ENCODE peak calls at places on chromosomes 5 and 9, in six cellular contexts. One of them, this sample, is unnamed. For H3K27me3 and H3K4me1, the result is how much of the 10 kb centered on the place peaks cover.

GRCh38 chr9:89746385-89747116 is 141.7 kb downstream of the GADD45G start:
- DNase-seq in adrenal gland: no peak
- DNase-seq in right cardiac atrium: peak
- DNase-seq in breast epithelium: no peak
- DNase-seq in psoas muscle: peak
- DNase-seq in sigmoid colon: peak
- DNase-seq in this sample: peak

GRCh38 chr5:139482050-139482889 is at the start of gene STING1:
- DNase-seq in right cardiac atrium: peak
- DNase-seq in breast epithelium: peak
- DNase-seq in adrenal gland: peak
- DNase-seq in sigmoid colon: peak
- DNase-seq in psoas muscle: peak
- DNase-seq in this sample: peak

GRCh38 chr9:138046641-138047301 is 169.2 kb downstream of the CACNA1B start:
- DNase-seq in psoas muscle: no peak
- DNase-seq in breast epithelium: peak
- DNase-seq in sigmoid colon: peak
- DNase-seq in right cardiac atrium: peak
- DNase-seq in adrenal gland: no peak
- DNase-seq in this sample: peak

GRCh38 chr9:14674630-14675029 is 18.6 kb downstream of the ZDHHC21 start:
- DNase-seq in right cardiac atrium: no peak
- DNase-seq in sigmoid colon: no peak
- DNase-seq in breast epithelium: no peak
- DNase-seq in adrenal gland: no peak
- DNase-seq in psoas muscle: no peak
- DNase-seq in this sample: no peak

GRCh38 chr5:42993516-42994284 is 46.4 kb downstream of the ANXA2R start:
- DNase-seq in breast epithelium: no peak
- DNase-seq in psoas muscle: no peak
- DNase-seq in right cardiac atrium: no peak
- DNase-seq in adrenal gland: peak
- DNase-seq in sigmoid colon: no peak
- DNase-seq in this sample: no peak

GRCh38 chr9:20054734-20055133 is 265.9 kb upstream of the SLC24A2 start:
- DNase-seq in right cardiac atrium: no peak
- DNase-seq in sigmoid colon: no peak
- DNase-seq in adrenal gland: no peak
- DNase-seq in psoas muscle: no peak
- DNase-seq in breast epithelium: no peak
- DNase-seq in this sample: no peak

GRCh38 chr5:131899686-131900085 is 45.8 kb downstream of the MEIKIN start:
- DNase-seq in psoas muscle: no peak
- DNase-seq in sigmoid colon: no peak
- DNase-seq in breast epithelium: no peak
- DNase-seq in adrenal gland: no peak
- DNase-seq in right cardiac atrium: no peak
- DNase-seq in this sample: no peak

GRCh38 chr9:78122631-78123030 is 91.0 kb upstream of the GNAQ start:
- DNase-seq in psoas muscle: no peak
- DNase-seq in right cardiac atrium: no peak
- DNase-seq in adrenal gland: no peak
- DNase-seq in breast epithelium: no peak
- DNase-seq in sigmoid colon: no peak
- DNase-seq in this sample: no peak

GRCh38 chr5:124139995-124140394 is 606.4 kb downstream of the ZNF608 start:
- DNase-seq in right cardiac atrium: no peak
- DNase-seq in sigmoid colon: no peak
- DNase-seq in breast epithelium: no peak
- DNase-seq in adrenal gland: no peak
- DNase-seq in psoas muscle: no peak
- DNase-seq in this sample: no peak

DNA sequence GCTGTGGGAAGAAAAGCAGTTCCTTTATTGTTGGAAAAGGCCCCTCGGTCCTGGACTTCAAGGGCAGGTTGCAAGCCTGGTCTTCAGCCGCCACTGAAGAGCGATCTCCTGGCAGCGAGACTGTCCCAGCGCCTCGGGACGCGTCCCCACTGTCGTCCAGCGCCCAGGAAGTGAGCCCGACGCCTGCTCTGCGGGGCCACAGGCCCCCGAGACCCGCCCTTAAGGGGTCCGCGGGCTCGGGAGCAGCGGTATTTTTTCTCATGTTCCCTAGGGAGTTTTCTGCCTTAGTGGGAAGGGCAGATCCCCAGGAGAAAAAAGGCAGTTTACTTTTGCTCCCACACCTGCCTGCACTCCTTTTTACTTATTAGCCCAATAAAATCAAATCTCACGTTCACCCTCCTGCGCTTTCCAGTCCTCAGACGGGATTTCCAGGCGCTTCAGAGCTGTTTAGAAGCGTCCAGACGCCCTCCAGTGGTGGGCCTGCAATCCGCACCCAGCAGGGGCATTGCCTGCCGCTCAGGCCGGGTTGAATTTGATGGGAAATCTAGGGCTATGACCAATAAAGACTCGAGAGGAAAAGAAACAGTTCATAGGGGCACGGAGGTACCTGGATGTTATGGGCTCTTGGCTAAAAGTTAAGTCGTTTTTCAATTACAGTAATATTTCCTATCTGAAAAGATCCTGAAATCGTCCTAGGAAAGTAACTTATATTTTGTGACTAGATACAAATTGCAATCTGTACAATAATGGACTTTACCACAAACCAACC is 2.8 kb upstream of the EFNA5 start:
- DNase-seq in right cardiac atrium: peak
- DNase-seq in sigmoid colon: peak
- DNase-seq in adrenal gland: peak
- DNase-seq in psoas muscle: peak
- DNase-seq in breast epithelium: peak
- DNase-seq in this sample: peak
- H3K27me3 ChIP-seq in right cardiac atrium: under half
- H3K27me3 ChIP-seq in sigmoid colon: under half
- H3K27me3 ChIP-seq in adrenal gland: under half
- H3K27me3 ChIP-seq in psoas muscle: under half
- H3K27me3 ChIP-seq in breast epithelium: under half
- H3K27me3 ChIP-seq in this sample: under half

GRCh38 chr5:85069659-85070640 is 685.3 kb upstream of the EDIL3 start:
- DNase-seq in adrenal gland: no peak
- DNase-seq in breast epithelium: no peak
- DNase-seq in psoas muscle: no peak
- DNase-seq in right cardiac atrium: peak
- DNase-seq in sigmoid colon: no peak
- DNase-seq in this sample: no peak
- H3K4me1 ChIP-seq in adrenal gland: under half
- H3K4me1 ChIP-seq in breast epithelium: under half
- H3K4me1 ChIP-seq in psoas muscle: under half
- H3K4me1 ChIP-seq in right cardiac atrium: under half
- H3K4me1 ChIP-seq in sigmoid colon: under half
- H3K4me1 ChIP-seq in this sample: under half

GRCh38 chr9:99103505-99103904 is 1.4 kb upstream of the TGFBR1 start:
- DNase-seq in breast epithelium: no peak
- DNase-seq in sigmoid colon: no peak
- DNase-seq in right cardiac atrium: no peak
- DNase-seq in psoas muscle: no peak
- DNase-seq in adrenal gland: peak
- DNase-seq in this sample: no peak

GRCh38 chr9:99103909-99104458 is 929 bp upstream of the TGFBR1 start:
- DNase-seq in sigmoid colon: no peak
- DNase-seq in breast epithelium: no peak
- DNase-seq in psoas muscle: no peak
- DNase-seq in right cardiac atrium: peak
- DNase-seq in adrenal gland: no peak
- DNase-seq in this sample: peak

GRCh38 chr9:99103054-99103453 is 1.9 kb upstream of the TGFBR1 start:
- DNase-seq in adrenal gland: no peak
- DNase-seq in right cardiac atrium: no peak
- DNase-seq in sigmoid colon: no peak
- DNase-seq in breast epithelium: no peak
- DNase-seq in psoas muscle: no peak
- DNase-seq in this sample: no peak

GRCh38 chr9:99101271-99101670 is 3.6 kb upstream of the TGFBR1 start:
- DNase-seq in adrenal gland: no peak
- DNase-seq in psoas muscle: no peak
- DNase-seq in right cardiac atrium: no peak
- DNase-seq in breast epithelium: no peak
- DNase-seq in sigmoid colon: no peak
- DNase-seq in this sample: no peak

DNA sequence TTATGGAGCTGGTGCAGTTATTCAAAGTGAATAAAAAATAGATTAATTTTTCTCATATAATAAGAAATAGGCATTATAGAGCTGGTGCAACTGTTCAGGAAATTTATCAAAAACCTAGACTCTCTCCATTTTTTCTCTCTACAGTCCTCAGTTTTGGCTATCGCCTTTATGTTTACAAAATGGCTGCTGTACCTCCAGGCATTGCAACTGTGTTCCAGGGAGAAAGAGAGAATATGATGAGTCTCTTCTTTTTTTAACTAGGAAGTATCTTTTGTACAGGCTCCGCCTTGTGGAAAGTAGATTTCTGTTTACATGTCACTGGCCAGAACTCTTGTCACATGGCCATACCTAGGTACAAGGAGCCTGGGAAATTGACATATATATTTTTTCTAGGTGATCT is 3.1 kb upstream of the TGFBR1 start:
- DNase-seq in breast epithelium: no peak
- DNase-seq in sigmoid colon: no peak
- DNase-seq in adrenal gland: no peak
- DNase-seq in psoas muscle: no peak
- DNase-seq in right cardiac atrium: no peak
- DNase-seq in this sample: no peak
- H3K27ac ChIP-seq in breast epithelium: no peak
- H3K27ac ChIP-seq in sigmoid colon: peak
- H3K27ac ChIP-seq in adrenal gland: no peak
- H3K27ac ChIP-seq in psoas muscle: no peak
- H3K27ac ChIP-seq in right cardiac atrium: no peak
- H3K27ac ChIP-seq in this sample: no peak

GRCh38 chr9:122218885-122219855 is 9.6 kb downstream of the LHX6 start:
- DNase-seq in psoas muscle: no peak
- DNase-seq in sigmoid colon: no peak
- DNase-seq in breast epithelium: no peak
- DNase-seq in right cardiac atrium: no peak
- DNase-seq in adrenal gland: no peak
- DNase-seq in this sample: no peak

GRCh38 chr9:122218070-122218884 is 10.5 kb downstream of the LHX6 start:
- DNase-seq in breast epithelium: no peak
- DNase-seq in psoas muscle: no peak
- DNase-seq in adrenal gland: no peak
- DNase-seq in sigmoid colon: no peak
- DNase-seq in right cardiac atrium: no peak
- DNase-seq in this sample: no peak

GRCh38 chr9:122216138-122216797 is 12.5 kb downstream of the LHX6 start:
- DNase-seq in adrenal gland: no peak
- DNase-seq in sigmoid colon: no peak
- DNase-seq in psoas muscle: no peak
- DNase-seq in breast epithelium: no peak
- DNase-seq in right cardiac atrium: no peak
- DNase-seq in this sample: no peak

GRCh38 chr9:122216798-122217418 is 11.8 kb downstream of the LHX6 start:
- DNase-seq in sigmoid colon: no peak
- DNase-seq in breast epithelium: no peak
- DNase-seq in right cardiac atrium: no peak
- DNase-seq in psoas muscle: no peak
- DNase-seq in adrenal gland: no peak
- DNase-seq in this sample: no peak

DNA sequence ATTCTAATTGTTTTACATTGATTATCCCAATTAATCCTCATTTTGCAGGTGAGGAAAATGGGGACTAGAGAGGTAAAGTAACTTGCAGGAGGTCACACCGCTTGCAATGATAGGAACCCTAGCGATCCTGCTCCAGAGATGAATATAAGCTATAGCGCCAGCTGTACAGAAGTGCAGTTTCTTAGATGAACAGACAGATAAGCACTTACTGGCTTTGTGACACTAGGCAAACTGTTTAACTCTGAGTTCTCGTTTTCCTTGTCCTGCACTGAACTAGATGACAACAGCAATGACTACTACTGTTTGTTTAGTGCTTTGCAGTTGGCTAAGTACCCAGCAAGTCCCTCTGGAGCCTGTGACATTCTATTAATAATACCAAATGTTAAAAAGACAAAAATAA is 11.1 kb downstream of the LHX6 start:
- DNase-seq in adrenal gland: no peak
- DNase-seq in breast epithelium: no peak
- DNase-seq in right cardiac atrium: no peak
- DNase-seq in sigmoid colon: no peak
- DNase-seq in psoas muscle: no peak
- DNase-seq in this sample: no peak
- H3K27me3 ChIP-seq in adrenal gland: half or more
- H3K27me3 ChIP-seq in breast epithelium: under half
- H3K27me3 ChIP-seq in right cardiac atrium: under half
- H3K27me3 ChIP-seq in sigmoid colon: half or more
- H3K27me3 ChIP-seq in psoas muscle: under half
- H3K27me3 ChIP-seq in this sample: under half

DNA sequence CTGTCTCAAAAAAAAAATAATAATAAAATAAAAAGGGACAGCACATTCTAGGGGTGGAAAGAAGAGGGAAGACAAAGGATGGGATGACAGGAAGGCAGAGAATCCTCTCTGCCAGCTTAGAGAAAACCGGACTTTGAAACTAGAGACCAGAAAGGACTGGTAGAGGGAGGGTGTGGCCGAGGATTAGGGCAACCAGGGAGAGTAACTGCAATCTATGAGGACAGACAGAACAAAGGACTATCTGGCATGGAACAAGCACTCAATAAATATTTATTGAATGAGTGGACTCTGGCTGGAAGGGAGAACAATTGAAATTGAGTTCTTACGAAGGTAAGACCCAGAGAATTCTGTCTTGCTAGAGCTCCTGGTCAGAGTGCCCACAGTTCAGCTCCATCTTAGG is 2.4 kb downstream of the GBA2 start:
- DNase-seq in sigmoid colon: no peak
- DNase-seq in right cardiac atrium: no peak
- DNase-seq in breast epithelium: no peak
- DNase-seq in adrenal gland: no peak
- DNase-seq in psoas muscle: no peak
- DNase-seq in this sample: no peak
- H3K4me1 ChIP-seq in sigmoid colon: half or more
- H3K4me1 ChIP-seq in right cardiac atrium: under half
- H3K4me1 ChIP-seq in breast epithelium: under half
- H3K4me1 ChIP-seq in adrenal gland: under half
- H3K4me1 ChIP-seq in psoas muscle: half or more
- H3K4me1 ChIP-seq in this sample: under half

GRCh38 chr9:134329576-134329855 is 3.3 kb downstream of the RXRA start:
- DNase-seq in breast epithelium: no peak
- DNase-seq in adrenal gland: no peak
- DNase-seq in psoas muscle: peak
- DNase-seq in sigmoid colon: no peak
- DNase-seq in right cardiac atrium: no peak
- DNase-seq in this sample: no peak
- H3K27ac ChIP-seq in breast epithelium: peak
- H3K27ac ChIP-seq in adrenal gland: peak
- H3K27ac ChIP-seq in psoas muscle: peak
- H3K27ac ChIP-seq in sigmoid colon: peak
- H3K27ac ChIP-seq in right cardiac atrium: peak
- H3K27ac ChIP-seq in this sample: peak